ENCODE peak calls at places on chromosomes 13 and 19, in ten cellular contexts. L is GM23338; A is CD4-positive, alpha-beta T cell; Z is right atrium auricular region; C is thoracic aorta; M is breast epithelium; F is WERI-Rb-1; S is gastrocnemius medialis; V is uterus; T is left ventricle myocardium inferior. X is an unnamed sample.

GRCh38 chr13:51221674-51222509 is at the start of gene FAM124A:
- DNase-seq in Z (no peak), V (peak), L (peak), C (no peak), A (peak), F (peak), M (no peak), S (no peak), T (peak), X (no peak)

GRCh38 chr13:66171821-66172220 is 1058.3 kb downstream of the PCDH9 start:
- DNase-seq in V (no peak), C (no peak), L (no peak), M (no peak), A (no peak), F (no peak), T (no peak), S (no peak), Z (no peak), X (no peak)

GRCh38 chr13:44402902-44403719 is 29.5 kb downstream of the SERP2 start:
- DNase-seq in V (no peak), L (peak), Z (no peak), C (no peak), A (no peak), S (no peak), M (peak), F (no peak), T (no peak), X (no peak)

GRCh38 chr13:64078025-64078424 is 2662.4 kb upstream of the PCDH20 start:
- DNase-seq in C (no peak), L (no peak), F (no peak), V (no peak), Z (no peak), A (no peak), T (no peak), M (no peak), S (no peak), X (no peak)

GRCh38 chr13:46622918-46623256 is 69.9 kb downstream of the LRCH1 start:
- DNase-seq in L (no peak), M (peak), Z (no peak), C (no peak), V (peak), S (peak), F (peak), A (no peak), T (peak), X (no peak)

GRCh38 chr19:1482361-1483066 is 3.5 kb upstream of the C19orf25 start:
- DNase-seq in A (no peak), T (no peak), M (no peak), Z (no peak), S (no peak), F (no peak), C (no peak), V (no peak), L (no peak), X (no peak)

GRCh38 chr13:43204591-43204990 is 181.2 kb downstream of the DNAJC15 start:
- DNase-seq in V (no peak), S (no peak), A (no peak), T (no peak), L (no peak), C (no peak), M (no peak), F (no peak), Z (no peak), X (no peak)

GRCh38 chr19:17340302-17340870 is 3.0 kb downstream of the GTPBP3 start:
- DNase-seq in M (no peak), V (no peak), T (no peak), C (no peak), Z (no peak), A (no peak), F (no peak), L (peak), S (no peak), X (no peak)

GRCh38 chr19:11766597-11767591 is at the start of gene ZNF441:
- DNase-seq in L (peak), M (peak), F (peak), S (peak), Z (peak), V (peak), C (peak), A (peak), T (peak), X (peak)

GRCh38 chr19:31266731-31267130 is 82.5 kb downstream of the TSHZ3 start:
- DNase-seq in M (no peak), L (no peak), V (peak), T (no peak), F (no peak), C (no peak), A (no peak), S (no peak), Z (no peak), X (no peak)

GRCh38 chr19:15466851-15467733 is 2.7 kb upstream of the RASAL3 start:
- DNase-seq in M (no peak), Z (no peak), F (no peak), S (no peak), L (no peak), V (no peak), C (no peak), A (peak), T (no peak), X (peak)

DNA sequence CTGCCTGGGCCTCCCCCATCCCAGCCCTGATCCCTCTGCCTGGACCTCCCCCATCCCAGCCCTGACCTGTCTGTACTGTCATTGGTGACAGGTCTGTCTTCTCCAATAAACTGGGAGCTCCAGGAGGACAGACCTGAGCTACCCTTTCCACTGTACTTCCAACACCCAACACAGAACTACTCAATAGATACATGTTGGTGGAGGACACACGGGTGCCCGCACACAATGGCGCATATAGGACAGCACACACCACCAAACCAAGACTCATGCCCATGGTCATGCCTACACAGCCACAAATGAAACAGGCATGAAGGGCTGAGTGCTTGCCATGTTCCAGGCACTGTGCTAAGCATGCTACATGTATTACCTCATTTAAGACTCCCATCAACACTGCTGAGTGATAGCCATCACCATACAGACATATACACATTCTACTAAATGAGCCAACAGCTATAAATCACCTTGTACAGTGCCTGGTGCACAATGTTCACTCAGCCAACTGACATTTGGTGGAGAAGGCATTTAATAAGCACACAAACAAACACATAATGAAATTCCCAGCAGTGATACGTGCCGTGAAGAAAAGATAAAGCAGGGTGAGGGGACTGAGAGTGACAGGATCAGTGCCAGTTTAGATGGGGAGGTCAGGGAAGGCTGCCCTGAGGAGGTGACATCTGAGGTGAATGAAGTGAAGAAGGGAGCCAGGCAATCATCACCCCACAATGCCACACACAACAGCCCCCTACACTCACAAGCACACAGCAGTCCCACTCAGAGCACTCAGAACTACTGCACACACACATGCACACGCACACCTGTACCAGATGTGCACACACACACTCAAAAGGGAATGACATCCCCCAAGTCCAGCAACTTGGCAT is 857 bp downstream of the POU2F2 start:
- DNase-seq in A (no peak), M (no peak), F (no peak), L (no peak), S (no peak), Z (no peak), T (no peak), C (no peak), V (no peak), X (no peak)
- H3K27ac ChIP-seq in A (peak), M (no peak), F (no peak), L (no peak), S (no peak), Z (no peak), T (no peak), C (no peak), V (no peak), X (peak)

GRCh38 chr13:20501548-20501947 is 24.1 kb downstream of the CRYL1 start:
- DNase-seq in Z (no peak), M (no peak), C (no peak), F (no peak), A (no peak), L (no peak), V (no peak), S (no peak), T (no peak), X (no peak)

GRCh38 chr13:20501139-20501538 is 24.5 kb downstream of the CRYL1 start:
- DNase-seq in M (no peak), C (no peak), F (no peak), V (no peak), Z (no peak), S (no peak), T (no peak), A (no peak), L (no peak), X (no peak)

GRCh38 chr13:20498659-20499058 is 27.0 kb downstream of the CRYL1 start:
- DNase-seq in F (no peak), L (no peak), M (no peak), V (no peak), Z (no peak), S (no peak), C (no peak), A (no peak), T (no peak), X (no peak)

GRCh38 chr13:20498129-20498528 is 27.5 kb downstream of the CRYL1 start:
- DNase-seq in Z (no peak), T (no peak), A (no peak), V (no peak), F (no peak), L (no peak), S (no peak), C (no peak), M (no peak), X (no peak)

GRCh38 chr13:20499986-20500385 is 25.7 kb downstream of the CRYL1 start:
- DNase-seq in T (no peak), Z (no peak), C (no peak), F (no peak), L (no peak), V (no peak), S (no peak), M (no peak), A (no peak), X (no peak)
- H3K27ac ChIP-seq in T (no peak), Z (no peak), C (no peak), F (no peak), L (no peak), V (no peak), S (no peak), M (no peak), A (no peak), X (no peak)

DNA sequence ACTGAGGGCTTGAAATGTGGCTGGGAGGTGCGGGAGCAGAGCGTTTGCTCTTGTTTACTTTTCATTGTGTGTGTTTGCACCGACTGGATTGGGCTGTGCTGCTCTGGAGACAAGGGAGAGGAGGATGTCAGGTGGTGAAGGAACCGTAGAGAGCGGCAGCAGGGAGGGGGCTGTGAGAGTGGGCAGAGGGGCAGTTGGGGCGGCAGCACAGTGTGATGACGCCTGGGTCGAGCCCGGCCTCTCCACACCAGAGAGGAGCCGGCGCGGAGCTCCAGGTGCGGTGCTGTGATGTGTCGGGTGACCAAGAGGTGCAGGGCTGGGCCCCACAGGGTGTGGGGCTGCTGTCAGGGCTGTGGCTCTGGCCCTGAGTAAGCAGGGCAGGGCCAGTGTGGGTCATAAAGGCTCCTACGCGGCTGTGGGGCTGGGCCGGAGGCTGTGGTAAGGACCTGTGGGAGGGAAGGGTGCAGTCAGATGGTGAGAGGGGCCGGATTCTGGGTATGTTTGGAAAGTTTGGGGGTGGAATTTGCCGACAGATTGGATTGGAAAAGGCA is 10.5 kb downstream of the NAXD start:
- DNase-seq in F (peak), T (no peak), V (no peak), C (no peak), A (no peak), S (no peak), Z (no peak), M (no peak), L (no peak), X (no peak)
- H3K27ac ChIP-seq in F (no peak), T (no peak), V (no peak), C (no peak), A (no peak), S (no peak), Z (no peak), M (no peak), L (no peak), X (no peak)

GRCh38 chr19:40713939-40714338 is 2.7 kb downstream of the COQ8B start:
- DNase-seq in L (no peak), A (no peak), V (no peak), M (no peak), S (no peak), T (no peak), C (no peak), F (no peak), Z (no peak), X (no peak)

GRCh38 chr19:40717325-40717879 is 490 bp downstream of the ITPKC start:
- DNase-seq in T (no peak), M (peak), F (peak), V (peak), S (no peak), L (no peak), A (no peak), C (no peak), Z (no peak), X (no peak)

GRCh38 chr19:40716655-40717324 is at the start of the genes COQ8B and ITPKC:
- DNase-seq in L (peak), C (peak), M (peak), V (peak), Z (peak), T (peak), S (peak), A (peak), F (peak), X (peak)

GRCh38 chr19:40716031-40716654 is 543 bp downstream of the COQ8B start:
- DNase-seq in L (no peak), A (peak), F (no peak), S (no peak), T (no peak), C (peak), Z (peak), M (no peak), V (peak), X (peak)

DNA sequence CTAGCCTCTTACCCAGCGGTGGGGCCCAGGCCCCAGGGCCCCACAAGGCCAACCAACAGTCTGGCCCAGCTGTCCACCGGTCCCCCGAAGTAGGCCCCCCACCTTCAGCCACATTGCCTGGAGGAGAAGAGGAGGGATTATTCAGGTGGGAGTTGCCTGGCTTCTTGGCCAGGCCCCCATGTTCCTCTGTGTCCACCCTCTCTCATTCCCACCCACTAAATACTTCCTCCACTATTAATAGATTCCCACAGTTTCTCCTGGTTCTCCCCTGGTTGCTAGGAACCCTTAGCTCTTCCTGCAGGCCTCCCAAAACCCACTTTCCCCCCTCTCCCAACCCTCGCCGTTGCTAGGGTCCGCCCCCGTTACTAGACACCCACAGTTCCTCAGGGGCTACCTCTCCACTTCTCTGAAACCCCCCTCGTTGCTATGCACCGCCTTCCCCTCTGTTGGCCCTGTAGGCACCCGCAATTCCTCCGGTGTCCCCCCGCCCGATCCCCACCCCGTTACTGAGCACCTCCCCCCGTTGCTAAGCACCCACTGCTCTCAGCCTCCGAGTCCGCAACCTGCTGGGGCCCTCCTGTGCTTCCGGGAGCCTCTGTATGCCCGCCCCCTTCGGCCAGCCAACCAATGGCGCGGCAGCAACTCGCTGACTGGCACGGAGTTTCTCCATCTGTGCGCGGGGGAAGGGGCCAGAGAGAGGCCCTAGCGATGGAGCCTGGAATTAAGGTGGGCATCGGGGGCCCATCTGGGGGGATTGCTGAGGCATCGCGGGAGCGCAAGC is 2.0 kb downstream of the COQ8B start:
- DNase-seq in T (peak), V (peak), F (peak), M (peak), S (peak), L (peak), A (peak), C (peak), Z (peak), X (peak)
- H3K27ac ChIP-seq in T (peak), V (peak), F (peak), M (peak), S (peak), L (peak), A (peak), C (peak), Z (peak), X (peak)

DNA sequence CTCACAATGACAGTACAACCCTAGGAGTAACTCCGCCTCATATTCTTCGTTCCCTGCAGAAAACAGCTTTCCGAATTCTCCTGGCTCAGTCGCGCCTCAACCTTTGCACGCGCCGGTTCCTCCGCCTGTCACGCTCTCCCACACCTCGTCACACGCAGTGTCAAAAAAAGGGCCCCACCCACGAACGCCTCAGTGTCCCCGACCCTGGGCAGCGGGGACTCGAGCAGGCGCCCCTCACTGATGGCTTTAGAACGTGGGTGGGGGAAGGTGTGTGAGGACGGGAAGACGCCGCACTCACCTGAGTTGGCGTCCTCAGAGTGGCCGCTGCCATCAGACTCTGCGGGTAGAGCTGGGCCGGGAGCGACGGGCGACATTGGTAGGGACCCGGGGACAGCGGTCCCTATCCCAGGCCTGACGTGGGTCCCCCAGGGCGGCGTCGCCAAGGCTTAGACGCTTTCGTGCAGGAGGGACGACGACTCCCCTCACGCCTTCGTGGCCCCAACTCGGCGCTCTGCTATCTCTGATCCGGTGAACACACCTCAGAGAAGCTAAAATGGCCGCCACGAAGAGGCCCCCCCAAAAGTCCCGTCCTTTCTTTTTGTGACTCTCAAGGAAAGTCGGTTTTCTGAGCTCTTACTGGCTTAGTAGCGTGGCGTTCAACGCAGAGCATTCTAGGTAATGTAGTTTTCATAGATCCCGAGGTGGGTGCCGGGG is at the start of gene ZNF154:
- DNase-seq in L (peak), V (no peak), Z (peak), T (peak), S (peak), C (no peak), A (peak), F (no peak), M (peak), X (no peak)
- H3K27ac ChIP-seq in L (peak), V (no peak), Z (peak), T (peak), S (peak), C (no peak), A (peak), F (no peak), M (peak), X (peak)

DNA sequence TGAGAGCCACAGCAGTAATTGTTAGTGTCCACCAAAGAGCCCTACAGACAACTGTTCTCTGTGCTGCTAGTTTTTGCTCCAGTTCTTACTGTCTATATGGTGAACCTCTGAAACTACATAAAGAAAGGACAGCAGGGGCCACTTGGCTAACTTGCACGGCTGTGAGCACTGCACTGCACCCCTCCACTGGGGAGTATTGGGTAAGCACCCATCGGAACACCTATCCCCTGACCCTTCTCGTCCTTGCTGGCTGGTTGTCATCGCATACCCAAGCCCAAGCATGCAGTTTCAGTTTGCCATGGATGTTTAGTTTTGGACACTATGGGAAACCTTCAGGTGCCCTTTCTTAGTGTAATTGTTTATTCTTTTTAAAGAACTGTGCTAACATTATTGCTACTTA is 73.2 kb upstream of the GPR183 start:
- DNase-seq in A (no peak), Z (no peak), M (no peak), S (no peak), V (no peak), T (no peak), L (no peak), C (no peak), F (no peak), X (no peak)
- H3K27ac ChIP-seq in A (peak), Z (peak), M (no peak), S (no peak), V (no peak), T (peak), L (no peak), C (no peak), F (no peak), X (no peak)

X was measured in epithelial cell of prostate.